ENCODE peak calls at places on chromosomes 1 and 21, in five cellular contexts. O, K, Y, J and L are unnamed samples.
A peak's percentile ranks its signal among the peaks of the same experiment; 100 is the strongest.

GRCh38 chr1:90850925-90851710 is 134.0 kb upstream of the BARHL2 start:
- DNase-seq in O (peak; percentile 10), K (peak; percentile 87), Y (peak; percentile 65), J (peak; percentile 85), L (peak; percentile 80)

GRCh38 chr21:45300786-45301520 is 13.3 kb upstream of the POFUT2 start:
- DNase-seq in O (no peak), K (no peak), Y (no peak), J (no peak), L (no peak)

GRCh38 chr1:107991371-107992066 is 26.5 kb upstream of the VAV3 start:
- DNase-seq in O (no peak), K (peak; percentile 26), Y (no peak), J (no peak), L (no peak)

GRCh38 chr1:183165456-183165855 is 20.6 kb upstream of the LAMC2 start:
- DNase-seq in O (no peak), K (no peak), Y (no peak), J (no peak), L (no peak)

GRCh38 chr1:76901158-76901767 is 34.0 kb downstream of the ST6GALNAC5 start:
- DNase-seq in O (peak; percentile 15), K (no peak), Y (no peak), J (no peak), L (no peak)

GRCh38 chr1:97980530-97980929 is 59.7 kb upstream of the DPYD start:
- DNase-seq in O (no peak), K (no peak), Y (no peak), J (no peak), L (no peak)

GRCh38 chr1:112557385-112557784 is 48.6 kb downstream of the WNT2B start:
- DNase-seq in O (no peak), K (no peak), Y (no peak), J (no peak), L (no peak)

GRCh38 chr21:39120876-39121599 is 62.2 kb downstream of the PSMG1 start:
- DNase-seq in O (no peak), K (no peak), Y (no peak), J (no peak), L (no peak)

GRCh38 chr1:21592086-21592865 is 76.9 kb downstream of the RAP1GAP start:
- DNase-seq in O (no peak), K (no peak), Y (peak; percentile 2), J (no peak), L (no peak)

GRCh38 chr1:205667909-205668643 is 12.2 kb downstream of the SLC45A3 start:
- DNase-seq in O (no peak), K (peak; percentile 37), Y (no peak), J (no peak), L (no peak)

GRCh38 chr1:27004471-27005165 is 8.0 kb downstream of the TENT5B start:
- DNase-seq in O (no peak), K (no peak), Y (no peak), J (no peak), L (no peak)

GRCh38 chr1:208039536-208040332 is 128.8 kb upstream of the CD34 start:
- DNase-seq in O (no peak), K (no peak), Y (no peak), J (no peak), L (no peak)

GRCh38 chr21:14879458-14879857 is 185.3 kb downstream of the NRIP1 start:
- DNase-seq in O (no peak), K (no peak), Y (no peak), J (no peak), L (no peak)

GRCh38 chr1:75731881-75732280 is 7.4 kb downstream of the ACADM start:
- DNase-seq in O (no peak), K (no peak), Y (no peak), J (no peak), L (no peak)

GRCh38 chr1:185369786-185370185 is 52.7 kb upstream of the IVNS1ABP start:
- DNase-seq in O (no peak), K (peak; percentile 22), Y (no peak), J (no peak), L (no peak)

GRCh38 chr1:2411801-2412394 is 466 bp downstream of the PEX10 start:
- DNase-seq in O (no peak), K (peak; percentile 46), Y (no peak), J (no peak), L (no peak)

GRCh38 chr1:45040297-45040696 is 28.2 kb downstream of the UROD start:
- DNase-seq in O (no peak), K (no peak), Y (no peak), J (no peak), L (no peak)

GRCh38 chr1:242813490-242814091 is 289.1 kb upstream of the PLD5 start:
- DNase-seq in O (no peak), K (no peak), Y (no peak), J (no peak), L (no peak)

GRCh38 chr1:226763741-226764264 is 24.7 kb upstream of the ITPKB start:
- DNase-seq in O (peak; percentile 60), K (no peak), Y (peak; percentile 50), J (no peak), L (no peak)

GRCh38 chr1:78647238-78647637 is 2.4 kb upstream of the IFI44 start:
- DNase-seq in O (no peak), K (no peak), Y (no peak), J (no peak), L (no peak)

GRCh38 chr1:175072131-175072941 is 4.7 kb downstream of the TNN start:
- DNase-seq in O (peak; percentile 23), K (peak; percentile 42), Y (no peak), J (peak; percentile 37), L (no peak)

GRCh38 chr1:116661633-116662032 is 5.9 kb downstream of the IGSF3 start:
- DNase-seq in O (no peak), K (no peak), Y (no peak), J (no peak), L (no peak)

GRCh38 chr1:109687641-109688499 is at the start of gene GSTM1:
- DNase-seq in O (no peak), K (no peak), Y (peak; percentile 79), J (no peak), L (no peak)

GRCh38 chr1:192133350-192133950 is 24.8 kb upstream of the RGS18 start:
- DNase-seq in O (no peak), K (no peak), Y (no peak), J (no peak), L (no peak)

GRCh38 chr1:168135116-168135981 is 1.4 kb downstream of the GPR161 start:
- DNase-seq in O (no peak), K (no peak), Y (no peak), J (no peak), L (no peak)

GRCh38 chr1:47415728-47416318 is at the start of gene FOXE3:
- DNase-seq in O (no peak), K (no peak), Y (no peak), J (no peak), L (no peak)

GRCh38 chr1:47416319-47417128 is 439 bp downstream of the FOXE3 start:
- DNase-seq in O (no peak), K (no peak), Y (no peak), J (no peak), L (no peak)

GRCh38 chr1:47418681-47419272 is 2.7 kb downstream of the FOXE3 start:
- DNase-seq in O (no peak), K (no peak), Y (no peak), J (no peak), L (no peak)

GRCh38 chr1:47417129-47418044 is 1.3 kb downstream of the FOXE3 start:
- DNase-seq in O (no peak), K (no peak), Y (no peak), J (no peak), L (no peak)

DNA sequence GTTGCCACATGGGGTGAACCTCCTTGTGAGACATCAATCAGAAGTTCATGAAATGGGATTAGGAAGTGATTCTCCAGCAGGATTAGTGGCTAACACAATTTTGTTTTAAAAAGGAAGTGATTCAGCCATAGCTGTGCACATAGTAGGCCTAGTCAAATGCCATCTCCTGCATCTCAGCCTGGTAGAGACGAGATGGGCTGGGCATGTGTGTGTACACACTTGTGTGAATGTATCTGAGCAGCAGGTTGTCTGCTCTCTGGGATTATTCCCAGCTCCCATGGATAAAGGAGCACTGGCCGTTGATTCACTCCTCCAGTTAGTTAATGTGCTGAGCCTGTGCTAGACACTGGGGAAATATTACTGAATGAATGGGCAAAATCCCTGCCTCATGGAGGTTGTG is 2.0 kb downstream of the FOXE3 start:
- DNase-seq in O (no peak), K (no peak), Y (no peak), J (no peak), L (no peak)
- H3K27me3 ChIP-seq in O (peaks cover 43% of the 10 kb centered on the region), K (no peaks in the 10 kb centered on the region), Y (peaks cover 19% of the 10 kb centered on the region), J (peaks cover 59% of the 10 kb centered on the region), L (peaks cover 7% of the 10 kb centered on the region)

DNA sequence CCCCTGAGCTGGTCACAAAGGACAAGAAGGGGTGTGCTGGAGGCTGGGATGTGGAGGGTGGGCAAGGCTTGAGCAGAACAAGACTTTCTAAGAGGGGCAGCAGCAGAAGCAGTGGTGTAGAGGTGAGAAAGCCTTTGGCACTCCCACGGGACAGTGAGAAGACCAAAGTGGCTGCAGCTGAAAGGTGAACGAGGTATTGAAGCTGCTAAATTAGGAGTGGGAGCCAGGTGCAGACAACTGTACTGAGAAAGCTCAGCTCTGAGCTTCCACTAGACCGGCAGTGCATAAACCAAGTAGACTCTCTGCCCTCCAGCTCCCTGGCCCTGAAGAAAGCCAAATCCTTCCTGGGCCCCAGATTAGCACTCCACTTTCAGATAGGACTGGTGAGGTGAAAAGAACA is 93.0 kb downstream of the VWA5B1 start:
- DNase-seq in O (no peak), K (no peak), Y (no peak), J (no peak), L (no peak)
- H3K27me3 ChIP-seq in O (peaks cover 63% of the 10 kb centered on the region), K (no peaks in the 10 kb centered on the region), Y (no peaks in the 10 kb centered on the region), J (peaks cover 36% of the 10 kb centered on the region), L (no peaks in the 10 kb centered on the region)

GRCh38 chr1:160567858-160568682 is 11.2 kb downstream of the CD84 start:
- DNase-seq in O (no peak), K (no peak), Y (peak; percentile 86), J (no peak), L (no peak)

GRCh38 chr1:160576430-160576829 is 2.9 kb downstream of the CD84 start:
- DNase-seq in O (no peak), K (no peak), Y (peak; percentile 36), J (no peak), L (no peak)

GRCh38 chr1:160575112-160575664 is 4.1 kb downstream of the CD84 start:
- DNase-seq in O (no peak), K (no peak), Y (no peak), J (no peak), L (no peak)

GRCh38 chr1:160565568-160565967 is 13.7 kb downstream of the CD84 start:
- DNase-seq in O (no peak), K (no peak), Y (no peak), J (no peak), L (no peak)

GRCh38 chr1:160570847-160571246 is 8.4 kb downstream of the CD84 start:
- DNase-seq in O (no peak), K (no peak), Y (no peak), J (no peak), L (no peak)
- H3K27me3 ChIP-seq in O (peaks cover 2% of the 10 kb centered on the region), K (no peaks in the 10 kb centered on the region), Y (no peaks in the 10 kb centered on the region), J (no peaks in the 10 kb centered on the region), L (no peaks in the 10 kb centered on the region)

DNA sequence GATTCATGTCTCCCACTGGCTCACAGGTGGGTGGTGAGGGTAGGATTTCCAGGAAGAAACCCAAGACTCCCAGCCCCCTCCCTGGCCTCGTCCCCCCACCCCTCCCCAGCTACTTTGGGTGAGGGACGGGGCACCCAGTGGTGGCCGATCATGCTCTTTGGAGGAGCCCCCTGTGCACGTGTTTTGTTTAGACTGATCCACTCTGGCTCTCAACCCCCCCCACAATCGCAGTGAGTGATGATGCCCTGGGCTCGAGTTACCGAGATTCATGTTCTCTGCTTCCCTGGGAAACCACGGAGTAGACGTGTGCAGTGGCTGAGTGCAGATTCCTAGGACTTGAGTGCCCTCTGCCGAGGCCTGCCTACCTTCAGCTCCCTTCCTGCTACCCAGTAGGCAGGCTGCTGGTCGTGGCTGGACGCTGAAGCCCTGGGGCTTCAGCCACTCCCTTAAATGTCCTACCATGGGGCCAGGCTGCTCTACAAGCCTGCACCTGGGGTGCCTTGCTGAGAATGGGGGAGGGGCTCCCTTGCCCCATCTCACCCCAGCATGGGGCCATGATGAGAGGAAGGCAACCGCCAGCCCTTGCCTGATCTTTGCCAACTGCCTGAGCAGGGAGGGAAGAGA is 3.9 kb upstream of the GRIK3 start:
- DNase-seq in O (no peak), K (no peak), Y (no peak), J (no peak), L (no peak)
- H3K27me3 ChIP-seq in O (peaks cover 32% of the 10 kb centered on the region), K (no peaks in the 10 kb centered on the region), Y (no peaks in the 10 kb centered on the region), J (peaks cover 91% of the 10 kb centered on the region), L (peaks cover 11% of the 10 kb centered on the region)